ENCODE peak calls at places on chromosome 5, in seven cellular contexts. X, M, D, A, R, P and O are unnamed samples.

GRCh38 chr5:137496919-137497318 is 2.2 kb downstream of the SPOCK1 start:
- DNase-seq in X (no peak), M (no peak), D (no peak), A (no peak), R (no peak), P (no peak), O (no peak)

GRCh38 chr5:176190886-176191755 is 47.1 kb upstream of the SIMC1 start:
- DNase-seq in X (no peak), M (no peak), D (no peak), A (no peak), R (no peak), P (no peak), O (no peak)

GRCh38 chr5:2634399-2635176 is 116.9 kb downstream of the IRX2 start:
- DNase-seq in X (no peak), M (no peak), D (no peak), A (no peak), R (no peak), P (no peak), O (no peak)

GRCh38 chr5:170353011-170353890 is 35.9 kb downstream of the KCNMB1 start:
- DNase-seq in X (no peak), M (peak), D (no peak), A (no peak), R (no peak), P (no peak), O (no peak)

GRCh38 chr5:154811653-154812465 is 38.5 kb downstream of the FAXDC2 start:
- DNase-seq in X (peak), M (peak), D (no peak), A (no peak), R (peak), P (no peak), O (peak)

GRCh38 chr5:133891390-133891789 is 77.0 kb downstream of the C5orf15 start:
- DNase-seq in X (no peak), M (no peak), D (no peak), A (no peak), R (no peak), P (no peak), O (no peak)

GRCh38 chr5:44875661-44876250 is 67.0 kb downstream of the MRPS30 start:
- DNase-seq in X (no peak), M (no peak), D (no peak), A (peak), R (no peak), P (no peak), O (peak)

GRCh38 chr5:179344301-179345178 is 721 bp downstream of the ADAMTS2 start:
- DNase-seq in X (no peak), M (peak), D (no peak), A (no peak), R (no peak), P (no peak), O (no peak)

GRCh38 chr5:169933624-169934023 is 46.7 kb downstream of the INSYN2B start:
- DNase-seq in X (no peak), M (no peak), D (no peak), A (no peak), R (no peak), P (no peak), O (no peak)

GRCh38 chr5:21919417-21920022 is 933.6 kb downstream of the CDH12 start:
- DNase-seq in X (no peak), M (no peak), D (peak), A (peak), R (no peak), P (no peak), O (peak)

GRCh38 chr5:151218177-151218576 is 5.7 kb downstream of the CCDC69 start:
- DNase-seq in X (no peak), M (no peak), D (no peak), A (no peak), R (no peak), P (no peak), O (no peak)

GRCh38 chr5:142701673-142702311 is 15.9 kb upstream of the FGF1 start:
- DNase-seq in X (no peak), M (no peak), D (no peak), A (no peak), R (no peak), P (no peak), O (no peak)

GRCh38 chr5:53071738-53072137 is 37.8 kb downstream of the MOCS2 start:
- DNase-seq in X (no peak), M (no peak), D (no peak), A (no peak), R (no peak), P (no peak), O (no peak)

GRCh38 chr5:132687995-132688394 is 14.2 kb downstream of the IL4 start:
- DNase-seq in X (no peak), M (no peak), D (no peak), A (no peak), R (no peak), P (no peak), O (no peak)

GRCh38 chr5:141869514-141869913 is 8.7 kb downstream of the PCDH1 start:
- DNase-seq in X (no peak), M (no peak), D (no peak), A (no peak), R (no peak), P (no peak), O (no peak)

GRCh38 chr5:109407913-109408312 is 1.9 kb downstream of the PJA2 start:
- DNase-seq in X (no peak), M (no peak), D (no peak), A (no peak), R (no peak), P (no peak), O (no peak)

GRCh38 chr5:139100825-139101224 is 97.3 kb downstream of the SIL1 start:
- DNase-seq in X (no peak), M (no peak), D (peak), A (peak), R (no peak), P (no peak), O (no peak)

GRCh38 chr5:120362426-120362825 is 101.7 kb upstream of the PRR16 start:
- DNase-seq in X (no peak), M (no peak), D (no peak), A (no peak), R (no peak), P (no peak), O (no peak)

GRCh38 chr5:136070486-136071285 is 41.9 kb downstream of the TGFBI start:
- DNase-seq in X (no peak), M (peak), D (no peak), A (no peak), R (no peak), P (no peak), O (no peak)

GRCh38 chr5:72063219-72063819 is 44.0 kb upstream of the MAP1B start:
- DNase-seq in X (no peak), M (no peak), D (no peak), A (no peak), R (no peak), P (no peak), O (no peak)

GRCh38 chr5:180817847-180818246 is 15.2 kb upstream of the MGAT1 start:
- DNase-seq in X (no peak), M (no peak), D (no peak), A (no peak), R (no peak), P (no peak), O (no peak)

GRCh38 chr5:60851681-60852080 is 7.6 kb upstream of the ELOVL7 start:
- DNase-seq in X (no peak), M (no peak), D (no peak), A (no peak), R (no peak), P (no peak), O (no peak)

GRCh38 chr5:81426347-81426746 is 32.4 kb upstream of the ACOT12 start:
- DNase-seq in X (no peak), M (no peak), D (no peak), A (no peak), R (no peak), P (no peak), O (no peak)

GRCh38 chr5:172932313-172933017 is 26.8 kb upstream of the RPL26L1 start:
- DNase-seq in X (peak), M (peak), D (no peak), A (no peak), R (peak), P (peak), O (no peak)

GRCh38 chr5:109589983-109590382 is 99.7 kb upstream of the MAN2A1 start:
- DNase-seq in X (no peak), M (no peak), D (no peak), A (no peak), R (no peak), P (no peak), O (no peak)

GRCh38 chr5:15904894-15905805 is 274.4 kb downstream of the MARCHF11 start:
- DNase-seq in X (no peak), M (no peak), D (no peak), A (no peak), R (no peak), P (no peak), O (no peak)

GRCh38 chr5:108560581-108560980 is 178.7 kb upstream of the FBXL17 start:
- DNase-seq in X (no peak), M (peak), D (peak), A (no peak), R (no peak), P (no peak), O (no peak)

GRCh38 chr5:142888469-142889085 is 118.4 kb downstream of the ARHGAP26 start:
- DNase-seq in X (no peak), M (no peak), D (no peak), A (no peak), R (no peak), P (no peak), O (no peak)

GRCh38 chr5:6090079-6090654 is 288.2 kb downstream of the MED10 start:
- DNase-seq in X (no peak), M (no peak), D (no peak), A (no peak), R (no peak), P (no peak), O (no peak)

GRCh38 chr5:154937186-154937717 is 759 bp downstream of the GEMIN5 start:
- DNase-seq in X (no peak), M (no peak), D (no peak), A (no peak), R (no peak), P (no peak), O (no peak)

GRCh38 chr5:67425514-67425913 is 228.9 kb upstream of the CD180 start:
- DNase-seq in X (no peak), M (no peak), D (no peak), A (no peak), R (no peak), P (no peak), O (peak)

GRCh38 chr5:91257301-91257700 is 125.8 kb downstream of the ARRDC3 start:
- DNase-seq in X (no peak), M (no peak), D (no peak), A (no peak), R (no peak), P (no peak), O (no peak)

GRCh38 chr5:53430618-53431252 is 49.7 kb upstream of the FST start:
- DNase-seq in X (no peak), M (no peak), D (no peak), A (no peak), R (no peak), P (no peak), O (no peak)

GRCh38 chr5:9045946-9046345 is 499.9 kb downstream of the SEMA5A start:
- DNase-seq in X (no peak), M (no peak), D (no peak), A (no peak), R (no peak), P (no peak), O (no peak)

GRCh38 chr5:138981131-138981530 is 106.0 kb upstream of the LRRTM2 start:
- DNase-seq in X (no peak), M (no peak), D (no peak), A (no peak), R (no peak), P (no peak), O (no peak)